ENCODE peak calls at places on chromosome 2, in six cellular contexts. C is natural killer cell; Z is activated naive CD4-positive, alpha-beta T cell treated with anti-CD3 and anti-CD28 coated beads, Interleukin-2, amount 50 U/mL, for 72 hours; U is Panc1; L is naive B cell; J is pancreas. K is an unnamed sample.

GRCh38 chr2:54570925-54571694 is 115.0 kb downstream of the SPTBN1 start:
- ATAC-seq in C (peak; percentile 21), Z (peak; percentile 68), U (peak; percentile 84), L (peak; percentile 71), J (peak; percentile 36), K (peak; percentile 11)

GRCh38 chr2:128405981-128406601 is 87.4 kb upstream of the HS6ST1 start:
- ATAC-seq in C (no peak), Z (no peak), U (peak; percentile 49), L (no peak), J (peak; percentile 52), K (peak; percentile 41)

GRCh38 chr2:134846213-134846612 is 7.8 kb downstream of the ACMSD start:
- ATAC-seq in C (no peak), Z (no peak), U (no peak), L (no peak), J (no peak), K (no peak)

GRCh38 chr2:10375570-10376266 is 72.4 kb downstream of the ODC1 start:
- ATAC-seq in C (peak; percentile 40), Z (peak; percentile 65), U (no peak), L (peak; percentile 80), J (no peak), K (no peak)

GRCh38 chr2:108534577-108535379 is 508 bp downstream of the LIMS1 start:
- ATAC-seq in C (peak; percentile 48), Z (no peak), U (no peak), L (peak; percentile 41), J (no peak), K (no peak)

GRCh38 chr2:44787663-44788062 is 153.8 kb upstream of the SIX3 start:
- ATAC-seq in C (no peak), Z (no peak), U (no peak), L (no peak), J (no peak), K (no peak)

GRCh38 chr2:48045613-48046012 is 139.3 kb upstream of the FBXO11 start:
- ATAC-seq in C (no peak), Z (no peak), U (no peak), L (peak; percentile 94), J (no peak), K (no peak)

GRCh38 chr2:196144513-196145126 is 26.8 kb downstream of the STK17B start:
- ATAC-seq in C (peak; percentile 21), Z (peak; percentile 84), U (no peak), L (no peak), J (no peak), K (peak; percentile 28)

GRCh38 chr2:216774620-216775019 is 79.3 kb upstream of the IGFBP5 start:
- ATAC-seq in C (no peak), Z (no peak), U (no peak), L (no peak), J (peak; percentile 55), K (no peak)

GRCh38 chr2:102478686-102479470 is 5.9 kb downstream of the SLC9A4 start:
- ATAC-seq in C (no peak), Z (no peak), U (no peak), L (no peak), J (no peak), K (no peak)

GRCh38 chr2:49045083-49045482 is 109.2 kb downstream of the FSHR start:
- ATAC-seq in C (no peak), Z (no peak), U (no peak), L (no peak), J (no peak), K (no peak)

GRCh38 chr2:127508621-127509034 is 17.7 kb downstream of the IWS1 start:
- ATAC-seq in C (no peak), Z (peak; percentile 61), U (peak; percentile 94), L (no peak), J (peak; percentile 87), K (peak; percentile 98)

GRCh38 chr2:21004181-21004572 is 39.7 kb downstream of the APOB start:
- ATAC-seq in C (no peak), Z (no peak), U (no peak), L (no peak), J (no peak), K (no peak)

GRCh38 chr2:15127876-15128275 is 433.3 kb downstream of the NBAS start:
- ATAC-seq in C (no peak), Z (no peak), U (no peak), L (no peak), J (no peak), K (no peak)

GRCh38 chr2:191280834-191281756 is 35.9 kb downstream of the MYO1B start:
- ATAC-seq in C (no peak), Z (no peak), U (no peak), L (no peak), J (peak; percentile 56), K (no peak)

GRCh38 chr2:12177052-12177994 is 430.9 kb downstream of the LPIN1 start:
- ATAC-seq in C (peak; percentile 79), Z (peak; percentile 97), U (peak; percentile 96), L (peak; percentile 92), J (peak; percentile 71), K (peak; percentile 53)

GRCh38 chr2:26840937-26841610 is 6.9 kb upstream of the DPYSL5 start:
- ATAC-seq in C (no peak), Z (peak; percentile 33), U (peak; percentile 93), L (no peak), J (no peak), K (peak; percentile 88)

GRCh38 chr2:119431976-119432881 is 575 bp downstream of the TMEM37 start:
- ATAC-seq in C (no peak), Z (no peak), U (peak; percentile 33), L (no peak), J (peak; percentile 7), K (peak; percentile 19)

GRCh38 chr2:132547089-132547687 is 122.8 kb downstream of the LYPD1 start:
- ATAC-seq in C (no peak), Z (no peak), U (peak; percentile 74), L (no peak), J (peak; percentile 91), K (peak; percentile 58)

GRCh38 chr2:184620367-184620766 is 22.0 kb downstream of the ZNF804A start:
- ATAC-seq in C (no peak), Z (no peak), U (no peak), L (no peak), J (no peak), K (no peak)

GRCh38 chr2:54618646-54619565 is 104.6 kb upstream of the EML6 start:
- ATAC-seq in C (no peak), Z (no peak), U (no peak), L (no peak), J (peak; percentile 66), K (no peak)